ENCODE peak calls at places on chromosomes 2 and 18, in five cellular contexts. One of them, this sample, is unnamed.

GRCh38 chr2:234142530-234142929 is 92.0 kb downstream of the SPP2 start:
- DNase-seq in aorta: no peak
- DNase-seq in SJSA1: peak; percentile 58
- DNase-seq in CD8-positive, alpha-beta T cell: no peak
- DNase-seq in cardiac muscle cell: no peak
- DNase-seq in this sample: no peak

GRCh38 chr2:25165992-25166618 is 2.3 kb downstream of the POMC start:
- DNase-seq in aorta: peak; percentile 62
- DNase-seq in SJSA1: no peak
- DNase-seq in CD8-positive, alpha-beta T cell: no peak
- DNase-seq in cardiac muscle cell: peak; percentile 13
- DNase-seq in this sample: peak; percentile 63

GRCh38 chr2:119435148-119435952 is 3.7 kb downstream of the TMEM37 start:
- DNase-seq in aorta: no peak
- DNase-seq in SJSA1: no peak
- DNase-seq in CD8-positive, alpha-beta T cell: no peak
- DNase-seq in cardiac muscle cell: no peak
- DNase-seq in this sample: no peak

GRCh38 chr2:205482399-205483065 is 199.8 kb upstream of the NRP2 start:
- DNase-seq in aorta: no peak
- DNase-seq in SJSA1: no peak
- DNase-seq in CD8-positive, alpha-beta T cell: no peak
- DNase-seq in cardiac muscle cell: no peak
- DNase-seq in this sample: peak; percentile 23

GRCh38 chr18:10304853-10305252 is 149.6 kb upstream of the APCDD1 start:
- DNase-seq in aorta: no peak
- DNase-seq in SJSA1: no peak
- DNase-seq in CD8-positive, alpha-beta T cell: no peak
- DNase-seq in cardiac muscle cell: no peak
- DNase-seq in this sample: no peak

GRCh38 chr2:191333911-191334357 is 88.7 kb downstream of the MYO1B start:
- DNase-seq in aorta: no peak
- DNase-seq in SJSA1: peak; percentile 64
- DNase-seq in CD8-positive, alpha-beta T cell: no peak
- DNase-seq in cardiac muscle cell: no peak
- DNase-seq in this sample: no peak

GRCh38 chr18:13800505-13801259 is 23.3 kb upstream of the MC5R start:
- DNase-seq in aorta: peak; percentile 87
- DNase-seq in SJSA1: peak; percentile 56
- DNase-seq in CD8-positive, alpha-beta T cell: no peak
- DNase-seq in cardiac muscle cell: peak; percentile 82
- DNase-seq in this sample: peak; percentile 80

GRCh38 chr2:223725986-223726970 is 111.1 kb downstream of the AP1S3 start:
- DNase-seq in aorta: no peak
- DNase-seq in SJSA1: no peak
- DNase-seq in CD8-positive, alpha-beta T cell: no peak
- DNase-seq in cardiac muscle cell: no peak
- DNase-seq in this sample: no peak

GRCh38 chr2:62426005-62426912 is 79.7 kb downstream of the TMEM17 start:
- DNase-seq in aorta: no peak
- DNase-seq in SJSA1: no peak
- DNase-seq in CD8-positive, alpha-beta T cell: no peak
- DNase-seq in cardiac muscle cell: no peak
- DNase-seq in this sample: no peak

GRCh38 chr2:136154384-136154783 is 36.4 kb upstream of the CXCR4 start:
- DNase-seq in aorta: no peak
- DNase-seq in SJSA1: no peak
- DNase-seq in CD8-positive, alpha-beta T cell: no peak
- DNase-seq in cardiac muscle cell: no peak
- DNase-seq in this sample: no peak

GRCh38 chr2:219998099-219998498 is 370.7 kb downstream of the SLC4A3 start:
- DNase-seq in aorta: no peak
- DNase-seq in SJSA1: no peak
- DNase-seq in CD8-positive, alpha-beta T cell: no peak
- DNase-seq in cardiac muscle cell: no peak
- DNase-seq in this sample: no peak

GRCh38 chr2:120777170-120777751 is 41.6 kb downstream of the GLI2 start:
- DNase-seq in aorta: no peak
- DNase-seq in SJSA1: no peak
- DNase-seq in CD8-positive, alpha-beta T cell: no peak
- DNase-seq in cardiac muscle cell: no peak
- DNase-seq in this sample: no peak

GRCh38 chr18:9763876-9764605 is 55.9 kb downstream of the RAB31 start:
- DNase-seq in aorta: no peak
- DNase-seq in SJSA1: no peak
- DNase-seq in CD8-positive, alpha-beta T cell: no peak
- DNase-seq in cardiac muscle cell: no peak
- DNase-seq in this sample: no peak

GRCh38 chr18:45441110-45441842 is 174.0 kb upstream of the SLC14A2 start:
- DNase-seq in aorta: no peak
- DNase-seq in SJSA1: no peak
- DNase-seq in CD8-positive, alpha-beta T cell: no peak
- DNase-seq in cardiac muscle cell: no peak
- DNase-seq in this sample: no peak

GRCh38 chr2:27303093-27304025 is 4.9 kb downstream of the UCN start:
- DNase-seq in aorta: peak; percentile 60
- DNase-seq in SJSA1: peak; percentile 59
- DNase-seq in CD8-positive, alpha-beta T cell: no peak
- DNase-seq in cardiac muscle cell: peak; percentile 88
- DNase-seq in this sample: peak; percentile 85
- H3K4me3 ChIP-seq in aorta: no peak overlapping the region
- H3K4me3 ChIP-seq in SJSA1: no peak overlapping the region
- H3K4me3 ChIP-seq in CD8-positive, alpha-beta T cell: peak overlapping the region; percentile 45
- H3K4me3 ChIP-seq in cardiac muscle cell: no peak overlapping the region
- H3K4me3 ChIP-seq in this sample: no peak overlapping the region

GRCh38 chr2:159155791-159156190 is 130.7 kb downstream of the WDSUB1 start:
- DNase-seq in aorta: no peak
- DNase-seq in SJSA1: no peak
- DNase-seq in CD8-positive, alpha-beta T cell: no peak
- DNase-seq in cardiac muscle cell: no peak
- DNase-seq in this sample: no peak
- H3K4me1 ChIP-seq in aorta: no peaks in the 10 kb centered on the region
- H3K4me1 ChIP-seq in SJSA1: peaks cover 12% of the 10 kb centered on the region
- H3K4me1 ChIP-seq in CD8-positive, alpha-beta T cell: peaks cover 13% of the 10 kb centered on the region
- H3K4me1 ChIP-seq in cardiac muscle cell: peaks cover 7% of the 10 kb centered on the region
- H3K4me1 ChIP-seq in this sample: peaks cover 37% of the 10 kb centered on the region

GRCh38 chr2:18912225-18912888 is 323.0 kb upstream of the NT5C1B start:
- DNase-seq in aorta: no peak
- DNase-seq in SJSA1: no peak
- DNase-seq in CD8-positive, alpha-beta T cell: no peak
- DNase-seq in cardiac muscle cell: no peak
- DNase-seq in this sample: no peak

GRCh38 chr2:18913512-18913911 is 324.1 kb upstream of the NT5C1B start:
- DNase-seq in aorta: no peak
- DNase-seq in SJSA1: no peak
- DNase-seq in CD8-positive, alpha-beta T cell: no peak
- DNase-seq in cardiac muscle cell: no peak
- DNase-seq in this sample: no peak

GRCh38 chr2:18911416-18911815 is 322.0 kb upstream of the NT5C1B start:
- DNase-seq in aorta: no peak
- DNase-seq in SJSA1: no peak
- DNase-seq in CD8-positive, alpha-beta T cell: no peak
- DNase-seq in cardiac muscle cell: no peak
- DNase-seq in this sample: no peak

GRCh38 chr2:18907508-18907907 is 318.1 kb upstream of the NT5C1B start:
- DNase-seq in aorta: no peak
- DNase-seq in SJSA1: no peak
- DNase-seq in CD8-positive, alpha-beta T cell: no peak
- DNase-seq in cardiac muscle cell: no peak
- DNase-seq in this sample: no peak

GRCh38 chr2:18910843-18911242 is 321.5 kb upstream of the NT5C1B start:
- DNase-seq in aorta: no peak
- DNase-seq in SJSA1: no peak
- DNase-seq in CD8-positive, alpha-beta T cell: no peak
- DNase-seq in cardiac muscle cell: no peak
- DNase-seq in this sample: no peak
- H3K4me3 ChIP-seq in aorta: no peak overlapping the region
- H3K4me3 ChIP-seq in SJSA1: no peak overlapping the region
- H3K4me3 ChIP-seq in CD8-positive, alpha-beta T cell: no peak overlapping the region
- H3K4me3 ChIP-seq in cardiac muscle cell: no peak overlapping the region
- H3K4me3 ChIP-seq in this sample: no peak overlapping the region

GRCh38 chr2:131113566-131114227 is 8.6 kb downstream of the PLEKHB2 start:
- DNase-seq in aorta: no peak
- DNase-seq in SJSA1: no peak
- DNase-seq in CD8-positive, alpha-beta T cell: no peak
- DNase-seq in cardiac muscle cell: no peak
- DNase-seq in this sample: no peak

GRCh38 chr2:131115752-131116151 is 10.6 kb downstream of the PLEKHB2 start:
- DNase-seq in aorta: no peak
- DNase-seq in SJSA1: no peak
- DNase-seq in CD8-positive, alpha-beta T cell: no peak
- DNase-seq in cardiac muscle cell: no peak
- DNase-seq in this sample: no peak

GRCh38 chr2:131112477-131113027 is 7.4 kb downstream of the PLEKHB2 start:
- DNase-seq in aorta: no peak
- DNase-seq in SJSA1: no peak
- DNase-seq in CD8-positive, alpha-beta T cell: no peak
- DNase-seq in cardiac muscle cell: no peak
- DNase-seq in this sample: no peak
- H3K4me1 ChIP-seq in aorta: no peaks in the 10 kb centered on the region
- H3K4me1 ChIP-seq in SJSA1: peaks cover 18% of the 10 kb centered on the region
- H3K4me1 ChIP-seq in CD8-positive, alpha-beta T cell: peaks cover 38% of the 10 kb centered on the region
- H3K4me1 ChIP-seq in cardiac muscle cell: peaks cover 4% of the 10 kb centered on the region
- H3K4me1 ChIP-seq in this sample: no peaks in the 10 kb centered on the region

DNA sequence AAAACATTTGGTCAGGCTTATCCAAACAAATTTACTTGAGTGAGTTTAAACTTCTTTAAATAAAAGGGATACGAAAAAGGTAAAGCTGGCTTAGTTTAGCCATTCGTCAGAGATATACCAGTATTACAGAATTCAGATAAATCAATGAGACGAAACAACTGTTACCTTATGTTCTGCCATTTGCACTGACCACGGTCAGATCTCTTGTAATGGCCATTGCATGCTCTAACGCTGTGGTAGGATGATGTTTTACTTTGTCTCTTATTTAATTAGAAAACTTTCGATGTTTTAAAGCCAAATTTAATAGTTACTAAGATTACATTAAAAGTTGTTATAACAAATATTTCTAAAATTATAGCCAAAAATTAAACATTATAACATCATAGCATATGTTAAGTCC is 1.5 kb downstream of the C18orf54 start:
- DNase-seq in aorta: no peak
- DNase-seq in SJSA1: no peak
- DNase-seq in CD8-positive, alpha-beta T cell: no peak
- DNase-seq in cardiac muscle cell: no peak
- DNase-seq in this sample: peak; percentile 12
- H3K4me3 ChIP-seq in aorta: no peak overlapping the region
- H3K4me3 ChIP-seq in SJSA1: peak overlapping the region; percentile 63
- H3K4me3 ChIP-seq in CD8-positive, alpha-beta T cell: no peak overlapping the region
- H3K4me3 ChIP-seq in cardiac muscle cell: peak overlapping the region; percentile 81
- H3K4me3 ChIP-seq in this sample: peak overlapping the region; percentile 94

GRCh38 chr2:19454125-19454524 is 95.7 kb upstream of the OSR1 start:
- DNase-seq in aorta: no peak
- DNase-seq in SJSA1: no peak
- DNase-seq in CD8-positive, alpha-beta T cell: no peak
- DNase-seq in cardiac muscle cell: no peak
- DNase-seq in this sample: no peak
- H3K4me1 ChIP-seq in aorta: peaks cover 2% of the 10 kb centered on the region
- H3K4me1 ChIP-seq in SJSA1: no peaks in the 10 kb centered on the region
- H3K4me1 ChIP-seq in CD8-positive, alpha-beta T cell: no peaks in the 10 kb centered on the region
- H3K4me1 ChIP-seq in cardiac muscle cell: no peaks in the 10 kb centered on the region
- H3K4me1 ChIP-seq in this sample: no peaks in the 10 kb centered on the region

GRCh38 chr2:207143131-207143473 is 22.6 kb downstream of the KLF7 start:
- DNase-seq in aorta: no peak
- DNase-seq in SJSA1: no peak
- DNase-seq in CD8-positive, alpha-beta T cell: no peak
- DNase-seq in cardiac muscle cell: no peak
- DNase-seq in this sample: no peak
- H3K4me3 ChIP-seq in aorta: no peak overlapping the region
- H3K4me3 ChIP-seq in SJSA1: peak overlapping the region; percentile 15
- H3K4me3 ChIP-seq in CD8-positive, alpha-beta T cell: peak overlapping the region; percentile 6
- H3K4me3 ChIP-seq in cardiac muscle cell: no peak overlapping the region
- H3K4me3 ChIP-seq in this sample: peak overlapping the region; percentile 10

GRCh38 chr2:143248631-143249030 is 119.4 kb downstream of the ARHGAP15 start:
- DNase-seq in aorta: no peak
- DNase-seq in SJSA1: no peak
- DNase-seq in CD8-positive, alpha-beta T cell: no peak
- DNase-seq in cardiac muscle cell: no peak
- DNase-seq in this sample: no peak
- H3K4me1 ChIP-seq in aorta: no peaks in the 10 kb centered on the region
- H3K4me1 ChIP-seq in SJSA1: no peaks in the 10 kb centered on the region
- H3K4me1 ChIP-seq in CD8-positive, alpha-beta T cell: peaks cover 28% of the 10 kb centered on the region
- H3K4me1 ChIP-seq in cardiac muscle cell: no peaks in the 10 kb centered on the region
- H3K4me1 ChIP-seq in this sample: no peaks in the 10 kb centered on the region

DNA sequence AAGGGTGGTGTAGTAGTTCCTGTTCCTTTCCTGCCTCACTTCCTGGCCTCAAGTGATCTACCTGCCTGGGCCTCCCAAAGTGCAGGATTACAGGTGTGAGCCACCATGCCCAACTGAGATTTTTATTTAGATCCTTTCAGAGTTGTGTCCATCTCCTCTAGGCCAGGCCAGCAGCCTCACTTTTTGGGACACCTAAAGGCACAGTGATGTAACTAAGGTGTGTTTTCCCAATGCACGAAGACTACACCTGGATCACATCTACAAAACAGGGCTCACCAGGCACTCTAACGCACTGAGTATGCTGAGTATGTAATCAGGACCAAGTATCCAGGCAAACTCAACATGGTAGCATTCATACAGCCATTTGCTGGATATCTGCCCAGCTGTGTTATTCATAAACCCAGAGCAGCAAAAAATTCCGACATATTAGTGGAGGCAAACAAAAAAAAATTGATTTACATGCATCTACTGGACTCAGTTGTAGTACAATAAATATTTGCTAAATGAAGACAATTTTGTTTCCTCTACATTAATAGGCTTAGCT is 33.8 kb downstream of the LPIN2 start:
- DNase-seq in aorta: no peak
- DNase-seq in SJSA1: no peak
- DNase-seq in CD8-positive, alpha-beta T cell: no peak
- DNase-seq in cardiac muscle cell: no peak
- DNase-seq in this sample: no peak
- H3K4me3 ChIP-seq in aorta: no peak overlapping the region
- H3K4me3 ChIP-seq in SJSA1: no peak overlapping the region
- H3K4me3 ChIP-seq in CD8-positive, alpha-beta T cell: peak overlapping the region; percentile 22
- H3K4me3 ChIP-seq in cardiac muscle cell: no peak overlapping the region
- H3K4me3 ChIP-seq in this sample: no peak overlapping the region

DNA sequence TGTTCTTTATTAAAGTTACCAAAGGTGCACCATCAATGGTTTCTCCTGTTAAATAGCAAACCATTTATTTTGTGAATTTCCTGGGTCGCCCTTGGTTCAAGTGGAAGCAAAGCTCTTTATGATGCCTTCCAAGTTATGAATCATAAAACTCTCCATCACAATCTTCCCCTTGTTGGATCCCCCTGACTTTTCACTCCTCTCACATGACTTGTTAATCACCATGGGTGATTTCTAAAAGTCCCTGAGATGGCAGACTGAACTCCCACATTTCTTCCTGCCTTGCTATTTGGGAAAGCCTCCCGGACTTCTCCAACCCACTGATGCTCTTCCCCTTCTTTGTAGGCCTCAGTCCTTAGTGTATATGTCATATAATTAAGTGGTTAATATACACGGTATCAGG is 176.0 kb downstream of the THADA start:
- DNase-seq in aorta: no peak
- DNase-seq in SJSA1: no peak
- DNase-seq in CD8-positive, alpha-beta T cell: no peak
- DNase-seq in cardiac muscle cell: no peak
- DNase-seq in this sample: no peak
- H3K4me1 ChIP-seq in aorta: peaks cover 2% of the 10 kb centered on the region
- H3K4me1 ChIP-seq in SJSA1: peaks cover 3% of the 10 kb centered on the region
- H3K4me1 ChIP-seq in CD8-positive, alpha-beta T cell: peaks cover 8% of the 10 kb centered on the region
- H3K4me1 ChIP-seq in cardiac muscle cell: peaks cover 8% of the 10 kb centered on the region
- H3K4me1 ChIP-seq in this sample: peaks cover 5% of the 10 kb centered on the region

This sample was measured in neural progenitor cell.